ENCODE peak calls at places on chromosomes 11 and 22, in five cellular contexts. One of them, this sample, is unnamed.

GRCh38 chr11:44793350-44794090 is 66.8 kb downstream of the TSPAN18 start:
- DNase-seq in OCI-LY7: no peak
- DNase-seq in activated CD4-positive, CD25-positive, alpha-beta regulatory T cell treated with anti-CD3 and anti-CD28 coated beads, Interleukin-2, amount 50 U/mL, for 72 hours: no peak
- DNase-seq in GM12891: no peak
- DNase-seq in stimulated activated CD4-positive, alpha-beta T cell treated with anti-CD3 and anti-CD28 coated beads, Interleukin-15, amount 100 ng/mL, for 1 hour: no peak
- DNase-seq in this sample: no peak

GRCh38 chr22:20039683-20040325 is 18.9 kb downstream of the TANGO2 start:
- DNase-seq in OCI-LY7: no peak
- DNase-seq in activated CD4-positive, CD25-positive, alpha-beta regulatory T cell treated with anti-CD3 and anti-CD28 coated beads, Interleukin-2, amount 50 U/mL, for 72 hours: no peak
- DNase-seq in GM12891: no peak
- DNase-seq in stimulated activated CD4-positive, alpha-beta T cell treated with anti-CD3 and anti-CD28 coated beads, Interleukin-15, amount 100 ng/mL, for 1 hour: no peak
- DNase-seq in this sample: no peak

GRCh38 chr11:64545605-64546004 is 45.4 kb upstream of the SLC22A12 start:
- DNase-seq in OCI-LY7: no peak
- DNase-seq in activated CD4-positive, CD25-positive, alpha-beta regulatory T cell treated with anti-CD3 and anti-CD28 coated beads, Interleukin-2, amount 50 U/mL, for 72 hours: no peak
- DNase-seq in GM12891: no peak
- DNase-seq in stimulated activated CD4-positive, alpha-beta T cell treated with anti-CD3 and anti-CD28 coated beads, Interleukin-15, amount 100 ng/mL, for 1 hour: no peak
- DNase-seq in this sample: no peak

GRCh38 chr11:32643526-32643925 is 59.9 kb downstream of the EIF3M start:
- DNase-seq in OCI-LY7: no peak
- DNase-seq in activated CD4-positive, CD25-positive, alpha-beta regulatory T cell treated with anti-CD3 and anti-CD28 coated beads, Interleukin-2, amount 50 U/mL, for 72 hours: no peak
- DNase-seq in GM12891: no peak
- DNase-seq in stimulated activated CD4-positive, alpha-beta T cell treated with anti-CD3 and anti-CD28 coated beads, Interleukin-15, amount 100 ng/mL, for 1 hour: no peak
- DNase-seq in this sample: no peak

GRCh38 chr22:49704345-49705215 is 123.1 kb downstream of the BRD1 start:
- DNase-seq in OCI-LY7: no peak
- DNase-seq in activated CD4-positive, CD25-positive, alpha-beta regulatory T cell treated with anti-CD3 and anti-CD28 coated beads, Interleukin-2, amount 50 U/mL, for 72 hours: no peak
- DNase-seq in GM12891: no peak
- DNase-seq in stimulated activated CD4-positive, alpha-beta T cell treated with anti-CD3 and anti-CD28 coated beads, Interleukin-15, amount 100 ng/mL, for 1 hour: no peak
- DNase-seq in this sample: no peak

GRCh38 chr11:107741044-107741823 is 29.4 kb upstream of the SLN start:
- DNase-seq in OCI-LY7: peak
- DNase-seq in activated CD4-positive, CD25-positive, alpha-beta regulatory T cell treated with anti-CD3 and anti-CD28 coated beads, Interleukin-2, amount 50 U/mL, for 72 hours: no peak
- DNase-seq in GM12891: peak
- DNase-seq in stimulated activated CD4-positive, alpha-beta T cell treated with anti-CD3 and anti-CD28 coated beads, Interleukin-15, amount 100 ng/mL, for 1 hour: no peak
- DNase-seq in this sample: no peak

GRCh38 chr22:24894220-24894975 is 52.1 kb downstream of the LHFPL7 start:
- DNase-seq in OCI-LY7: no peak
- DNase-seq in activated CD4-positive, CD25-positive, alpha-beta regulatory T cell treated with anti-CD3 and anti-CD28 coated beads, Interleukin-2, amount 50 U/mL, for 72 hours: no peak
- DNase-seq in GM12891: no peak
- DNase-seq in stimulated activated CD4-positive, alpha-beta T cell treated with anti-CD3 and anti-CD28 coated beads, Interleukin-15, amount 100 ng/mL, for 1 hour: no peak
- DNase-seq in this sample: peak

GRCh38 chr11:117064275-117064674 is 34.0 kb downstream of the SIK3 start:
- DNase-seq in OCI-LY7: no peak
- DNase-seq in activated CD4-positive, CD25-positive, alpha-beta regulatory T cell treated with anti-CD3 and anti-CD28 coated beads, Interleukin-2, amount 50 U/mL, for 72 hours: no peak
- DNase-seq in GM12891: no peak
- DNase-seq in stimulated activated CD4-positive, alpha-beta T cell treated with anti-CD3 and anti-CD28 coated beads, Interleukin-15, amount 100 ng/mL, for 1 hour: no peak
- DNase-seq in this sample: no peak

GRCh38 chr11:103548838-103549237 is 439.6 kb downstream of the DYNC2H1 start:
- DNase-seq in OCI-LY7: no peak
- DNase-seq in activated CD4-positive, CD25-positive, alpha-beta regulatory T cell treated with anti-CD3 and anti-CD28 coated beads, Interleukin-2, amount 50 U/mL, for 72 hours: no peak
- DNase-seq in GM12891: no peak
- DNase-seq in stimulated activated CD4-positive, alpha-beta T cell treated with anti-CD3 and anti-CD28 coated beads, Interleukin-15, amount 100 ng/mL, for 1 hour: no peak
- DNase-seq in this sample: no peak

GRCh38 chr11:109039611-109040010 is 374.7 kb downstream of the DDX10 start:
- DNase-seq in OCI-LY7: no peak
- DNase-seq in activated CD4-positive, CD25-positive, alpha-beta regulatory T cell treated with anti-CD3 and anti-CD28 coated beads, Interleukin-2, amount 50 U/mL, for 72 hours: no peak
- DNase-seq in GM12891: no peak
- DNase-seq in stimulated activated CD4-positive, alpha-beta T cell treated with anti-CD3 and anti-CD28 coated beads, Interleukin-15, amount 100 ng/mL, for 1 hour: no peak
- DNase-seq in this sample: no peak

GRCh38 chr11:30192620-30193019 is 38.2 kb upstream of the FSHB start:
- DNase-seq in OCI-LY7: no peak
- DNase-seq in activated CD4-positive, CD25-positive, alpha-beta regulatory T cell treated with anti-CD3 and anti-CD28 coated beads, Interleukin-2, amount 50 U/mL, for 72 hours: no peak
- DNase-seq in GM12891: no peak
- DNase-seq in stimulated activated CD4-positive, alpha-beta T cell treated with anti-CD3 and anti-CD28 coated beads, Interleukin-15, amount 100 ng/mL, for 1 hour: no peak
- DNase-seq in this sample: no peak

GRCh38 chr11:43367382-43368178 is 8.9 kb downstream of the TTC17 start:
- DNase-seq in OCI-LY7: peak
- DNase-seq in activated CD4-positive, CD25-positive, alpha-beta regulatory T cell treated with anti-CD3 and anti-CD28 coated beads, Interleukin-2, amount 50 U/mL, for 72 hours: no peak
- DNase-seq in GM12891: no peak
- DNase-seq in stimulated activated CD4-positive, alpha-beta T cell treated with anti-CD3 and anti-CD28 coated beads, Interleukin-15, amount 100 ng/mL, for 1 hour: no peak
- DNase-seq in this sample: no peak

GRCh38 chr11:78417175-78417887 is at the start of gene GAB2:
- DNase-seq in OCI-LY7: no peak
- DNase-seq in activated CD4-positive, CD25-positive, alpha-beta regulatory T cell treated with anti-CD3 and anti-CD28 coated beads, Interleukin-2, amount 50 U/mL, for 72 hours: no peak
- DNase-seq in GM12891: no peak
- DNase-seq in stimulated activated CD4-positive, alpha-beta T cell treated with anti-CD3 and anti-CD28 coated beads, Interleukin-15, amount 100 ng/mL, for 1 hour: no peak
- DNase-seq in this sample: no peak

GRCh38 chr11:116415095-116415494 is 357.7 kb downstream of the BUD13 start:
- DNase-seq in OCI-LY7: no peak
- DNase-seq in activated CD4-positive, CD25-positive, alpha-beta regulatory T cell treated with anti-CD3 and anti-CD28 coated beads, Interleukin-2, amount 50 U/mL, for 72 hours: no peak
- DNase-seq in GM12891: no peak
- DNase-seq in stimulated activated CD4-positive, alpha-beta T cell treated with anti-CD3 and anti-CD28 coated beads, Interleukin-15, amount 100 ng/mL, for 1 hour: no peak
- DNase-seq in this sample: no peak